ENCODE peak calls at places on chromosomes 3 and 15, in six cellular contexts. O, D, C, H, Z and G are unnamed samples.

GRCh38 chr15:68379759-68380290 is 52.1 kb downstream of the ITGA11 start:
- DNase-seq in C (no peak), O (no peak), Z (no peak), H (peak), D (no peak), G (no peak)

GRCh38 chr3:118036215-118036614 is 998.4 kb downstream of the IGSF11 start:
- DNase-seq in O (no peak), H (no peak), Z (no peak), C (no peak), D (no peak), G (no peak)

GRCh38 chr3:11134794-11135193 is 19.5 kb upstream of the HRH1 start:
- DNase-seq in Z (no peak), O (peak), D (no peak), H (no peak), C (no peak), G (no peak)

GRCh38 chr3:147616998-147617619 is 207.9 kb downstream of the ZIC1 start:
- DNase-seq in C (no peak), O (peak), H (no peak), Z (no peak), D (no peak), G (no peak)

GRCh38 chr15:73869216-73869995 is 4.0 kb upstream of the TBC1D21 start:
- DNase-seq in Z (no peak), D (no peak), O (no peak), C (no peak), H (no peak), G (no peak)

GRCh38 chr15:47715856-47716445 is 1.4 kb upstream of the SEMA6D start:
- DNase-seq in Z (no peak), H (no peak), D (peak), C (no peak), O (peak), G (peak)

GRCh38 chr3:138542977-138543376 is 51.1 kb downstream of the CEP70 start:
- DNase-seq in H (no peak), Z (no peak), C (no peak), O (no peak), D (no peak), G (no peak)

GRCh38 chr3:169787120-169787519 is 13.9 kb downstream of the MYNN start:
- DNase-seq in O (no peak), C (no peak), H (no peak), Z (no peak), D (no peak), G (no peak)

GRCh38 chr15:36356978-36357582 is 222.3 kb upstream of the CDIN1 start:
- DNase-seq in O (peak), H (no peak), D (no peak), C (no peak), Z (no peak), G (no peak)

GRCh38 chr3:134751831-134752230 is 43.2 kb upstream of the EPHB1 start:
- DNase-seq in H (no peak), Z (no peak), C (no peak), D (no peak), O (peak), G (no peak)

GRCh38 chr3:16249336-16249735 is 15.4 kb downstream of the DPH3 start:
- DNase-seq in D (no peak), H (peak), C (peak), Z (no peak), O (peak), G (no peak)

GRCh38 chr15:40891810-40892448 is 2.3 kb upstream of the VPS18 start:
- DNase-seq in C (peak), O (peak), H (no peak), D (no peak), Z (peak), G (peak)

GRCh38 chr3:43330981-43331380 is 44.6 kb downstream of the SNRK start:
- DNase-seq in H (no peak), O (no peak), Z (no peak), D (no peak), C (no peak), G (no peak)

GRCh38 chr3:134212898-134213665 is 37.6 kb downstream of the RYK start:
- DNase-seq in Z (peak), H (peak), C (peak), O (peak), D (peak), G (peak)

GRCh38 chr15:68590721-68591389 is 12.1 kb downstream of the CORO2B start:
- DNase-seq in D (no peak), O (peak), C (no peak), Z (no peak), H (no peak), G (peak)

GRCh38 chr3:98691897-98692296 is 71.2 kb upstream of the ST3GAL6 start:
- DNase-seq in C (no peak), H (no peak), D (no peak), O (no peak), Z (no peak), G (no peak)

GRCh38 chr3:120171134-120171863 is 77.1 kb upstream of the GSK3B start:
- DNase-seq in D (no peak), C (no peak), O (peak), H (no peak), Z (no peak), G (no peak)

GRCh38 chr15:73927476-73928240 is 1.4 kb downstream of the LOXL1 start:
- DNase-seq in C (peak), Z (peak), O (peak), D (no peak), H (peak), G (no peak)

GRCh38 chr15:63749330-63749942 is 84.3 kb downstream of the HERC1 start:
- DNase-seq in H (no peak), Z (no peak), C (no peak), D (no peak), O (peak), G (no peak)

GRCh38 chr3:111732248-111732879 is 126.7 kb upstream of the PHLDB2 start:
- DNase-seq in H (no peak), D (no peak), C (peak), O (no peak), Z (peak), G (no peak)

GRCh38 chr15:78049691-78050440 is 27.6 kb downstream of the TBC1D2B start:
- DNase-seq in D (no peak), Z (no peak), C (peak), O (peak), H (peak), G (no peak)

GRCh38 chr15:55499158-55499557 is 8.9 kb downstream of the DNAAF4 start:
- DNase-seq in H (no peak), Z (no peak), D (no peak), O (no peak), C (no peak), G (no peak)

GRCh38 chr3:141845407-141846049 is 30.9 kb upstream of the ATP1B3 start:
- DNase-seq in D (no peak), O (no peak), Z (no peak), H (peak), C (peak), G (no peak)

GRCh38 chr3:114455432-114455831 is 161.6 kb downstream of the TIGIT start:
- DNase-seq in H (no peak), D (no peak), C (no peak), Z (no peak), O (peak), G (no peak)

GRCh38 chr15:92393994-92394326 is 279 bp downstream of the ST8SIA2 start:
- DNase-seq in D (no peak), H (no peak), C (no peak), O (no peak), Z (no peak), G (no peak)

GRCh38 chr3:188339410-188340295 is 185.7 kb downstream of the LPP start:
- DNase-seq in O (no peak), D (no peak), Z (no peak), C (no peak), H (no peak), G (no peak)

GRCh38 chr3:107235193-107235922 is 141.9 kb upstream of the CCDC54 start:
- DNase-seq in H (no peak), O (peak), C (no peak), D (no peak), Z (no peak), G (no peak)

GRCh38 chr3:86782271-86782670 is 208.7 kb downstream of the VGLL3 start:
- DNase-seq in C (no peak), Z (no peak), O (peak), D (no peak), H (no peak), G (no peak)

GRCh38 chr15:69451951-69452701 is 492 bp upstream of the RPLP1 start:
- DNase-seq in O (peak), D (no peak), C (peak), H (no peak), Z (no peak), G (no peak)

GRCh38 chr15:31136016-31136415 is 34.5 kb upstream of the TRPM1 start:
- DNase-seq in C (no peak), D (no peak), Z (no peak), H (no peak), O (no peak), G (no peak)

GRCh38 chr15:60591491-60592385 is 112.8 kb upstream of the ICE2 start:
- DNase-seq in Z (no peak), O (peak), D (peak), C (peak), H (no peak), G (no peak)

GRCh38 chr3:143070977-143071551 is 48.5 kb upstream of the CHST2 start:
- DNase-seq in D (no peak), H (no peak), O (peak), Z (no peak), C (no peak), G (no peak)

GRCh38 chr15:64284037-64284436 is 71.9 kb downstream of the CSNK1G1 start:
- DNase-seq in H (no peak), C (no peak), D (no peak), O (peak), Z (no peak), G (no peak)